ENCODE peak calls at places on chromosome 1, in ten cellular contexts. Y is stimulated activated CD8-positive, alpha-beta memory T cell treated with anti-CD3 and anti-CD28 coated beads, Interleukin-15, amount 100 ng/mL, for 48 hours; W is activated T-cell treated with anti-CD3 and anti-CD28 coated beads for 1 hour; M is left cardiac atrium; J is T-helper 2 cell; A is non-pigmented ciliary epithelial cell; N is LoVo; S is CD8-positive, alpha-beta T cell; L is H7; F is progenitor cell of endocrine pancreas. T is an unnamed sample.

GRCh38 chr1:175629318-175629694 is 114.1 kb downstream of the TNR start:
- DNase-seq in Y (no peak), W (no peak), M (no peak), J (no peak), A (no peak), N (no peak), S (no peak), L (no peak), F (no peak), T (no peak)

GRCh38 chr1:55284856-55285255 is 69.7 kb upstream of the USP24 start:
- DNase-seq in Y (no peak), W (no peak), M (peak), J (no peak), A (no peak), N (no peak), S (no peak), L (peak), F (no peak), T (peak)

GRCh38 chr1:236673284-236673919 is 12.9 kb upstream of the ACTN2 start:
- DNase-seq in Y (no peak), W (no peak), M (no peak), J (no peak), A (no peak), N (no peak), S (no peak), L (no peak), F (no peak), T (peak)

GRCh38 chr1:87024936-87025537 is 110.6 kb downstream of the HS2ST1 start:
- DNase-seq in Y (no peak), W (no peak), M (no peak), J (no peak), A (no peak), N (peak), S (no peak), L (peak), F (no peak), T (peak)

GRCh38 chr1:4655674-4656532 is 1.5 kb downstream of the AJAP1 start:
- DNase-seq in Y (no peak), W (no peak), M (peak), J (no peak), A (no peak), N (no peak), S (no peak), L (peak), F (peak), T (no peak)

GRCh38 chr1:20233866-20234265 is 47.5 kb upstream of the PLA2G2C start:
- DNase-seq in Y (no peak), W (no peak), M (no peak), J (no peak), A (no peak), N (no peak), S (no peak), L (no peak), F (no peak), T (no peak)

GRCh38 chr1:25501235-25502058 is 42.0 kb upstream of the LDLRAP1 start:
- DNase-seq in Y (no peak), W (no peak), M (no peak), J (no peak), A (no peak), N (peak), S (no peak), L (peak), F (no peak), T (no peak)

GRCh38 chr1:241518447-241519307 is 878 bp downstream of the FH start:
- DNase-seq in Y (no peak), W (peak), M (no peak), J (no peak), A (no peak), N (peak), S (no peak), L (no peak), F (no peak), T (no peak)

GRCh38 chr1:215875236-215875635 is 308.1 kb downstream of the KCTD3 start:
- DNase-seq in Y (no peak), W (no peak), M (no peak), J (no peak), A (no peak), N (no peak), S (no peak), L (no peak), F (no peak), T (no peak)

GRCh38 chr1:116346943-116347673 is 25.9 kb upstream of the ATP1A1 start:
- DNase-seq in Y (no peak), W (no peak), M (no peak), J (no peak), A (no peak), N (no peak), S (no peak), L (no peak), F (no peak), T (no peak)

GRCh38 chr1:78831731-78832360 is 174.7 kb downstream of the ADGRL4 start:
- DNase-seq in Y (no peak), W (no peak), M (no peak), J (no peak), A (peak), N (no peak), S (no peak), L (no peak), F (no peak), T (peak)

GRCh38 chr1:13809461-13810159 is 109.6 kb downstream of the PRDM2 start:
- DNase-seq in Y (no peak), W (no peak), M (no peak), J (no peak), A (no peak), N (no peak), S (no peak), L (no peak), F (no peak), T (no peak)

GRCh38 chr1:245807306-245807705 is 652.5 kb downstream of the KIF26B start:
- DNase-seq in Y (no peak), W (no peak), M (no peak), J (no peak), A (no peak), N (no peak), S (no peak), L (no peak), F (no peak), T (no peak)

GRCh38 chr1:153951183-153951582 is 4.7 kb upstream of the DENND4B start:
- DNase-seq in Y (no peak), W (no peak), M (no peak), J (no peak), A (no peak), N (no peak), S (no peak), L (no peak), F (no peak), T (no peak)

GRCh38 chr1:244710474-244711062 is 57.6 kb downstream of the DESI2 start:
- DNase-seq in Y (no peak), W (no peak), M (no peak), J (no peak), A (no peak), N (no peak), S (no peak), L (no peak), F (no peak), T (no peak)

GRCh38 chr1:36457691-36458090 is 6.5 kb downstream of the MRPS15 start:
- DNase-seq in Y (no peak), W (no peak), M (no peak), J (no peak), A (no peak), N (no peak), S (no peak), L (no peak), F (no peak), T (no peak)

GRCh38 chr1:18282851-18283600 is 175.4 kb downstream of the IGSF21 start:
- DNase-seq in Y (no peak), W (no peak), M (no peak), J (no peak), A (no peak), N (no peak), S (no peak), L (peak), F (no peak), T (no peak)

GRCh38 chr1:154755858-154756730 is 114.0 kb downstream of the KCNN3 start:
- DNase-seq in Y (no peak), W (no peak), M (no peak), J (no peak), A (no peak), N (peak), S (no peak), L (no peak), F (no peak), T (no peak)

GRCh38 chr1:206761369-206761768 is 9.2 kb upstream of the IL19 start:
- DNase-seq in Y (no peak), W (no peak), M (no peak), J (no peak), A (no peak), N (no peak), S (no peak), L (no peak), F (no peak), T (no peak)

GRCh38 chr1:160868141-160868540 is 5.5 kb upstream of the CD244 start:
- DNase-seq in Y (no peak), W (no peak), M (no peak), J (no peak), A (no peak), N (no peak), S (no peak), L (no peak), F (no peak), T (no peak)

GRCh38 chr1:205565799-205566198 is 61.3 kb downstream of the CDK18 start:
- DNase-seq in Y (no peak), W (no peak), M (no peak), J (no peak), A (no peak), N (no peak), S (no peak), L (no peak), F (no peak), T (no peak)

GRCh38 chr1:74689800-74690696 is 16.5 kb upstream of the ERICH3 start:
- DNase-seq in Y (no peak), W (peak), M (no peak), J (peak), A (peak), N (peak), S (peak), L (peak), F (peak), T (peak)

GRCh38 chr1:5681654-5682053 is 310.6 kb downstream of the NPHP4 start:
- DNase-seq in Y (no peak), W (no peak), M (no peak), J (no peak), A (no peak), N (no peak), S (no peak), L (no peak), F (no peak), T (no peak)